ENCODE peak calls at places on chromosomes 16 and 17, in seven cellular contexts. G is RWPE2; F is T follicular helper cell; N is amniotic stem cell; L is right cardiac atrium; H is CD8-positive, alpha-beta T cell; K is AG09319. P is an unnamed sample.

GRCh38 chr16:80720759-80721470 is 83.5 kb downstream of the CDYL2 start:
- DNase-seq in K (no peak), G (no peak), N (no peak), F (no peak), H (no peak), L (no peak), P (no peak)

GRCh38 chr16:78815713-78816112 is 716.3 kb downstream of the WWOX start:
- DNase-seq in F (no peak), K (no peak), L (peak; percentile 58), H (no peak), N (no peak), G (no peak), P (no peak)

GRCh38 chr16:70349783-70350182 is 3.1 kb downstream of the DDX19A start:
- DNase-seq in N (no peak), L (no peak), F (no peak), H (no peak), K (no peak), G (no peak), P (no peak)

GRCh38 chr17:51840688-51841087 is 317.8 kb downstream of the CA10 start:
- DNase-seq in N (no peak), K (no peak), L (no peak), F (no peak), G (no peak), H (no peak), P (no peak)

GRCh38 chr17:49456172-49456965 is 38.7 kb upstream of the NGFR start:
- DNase-seq in F (no peak), L (peak; percentile 71), H (no peak), K (peak; percentile 59), N (peak; percentile 45), G (no peak), P (no peak)

GRCh38 chr17:17792143-17792550 is 44.6 kb downstream of the SREBF1 start:
- DNase-seq in N (no peak), L (no peak), G (no peak), K (no peak), H (no peak), F (no peak), P (no peak)

GRCh38 chr17:7292194-7292593 is 2.2 kb downstream of the YBX2 start:
- DNase-seq in N (no peak), L (no peak), H (no peak), G (no peak), K (no peak), F (no peak), P (no peak)

GRCh38 chr16:50195276-50195675 is 42.2 kb downstream of the TENT4B start:
- DNase-seq in F (no peak), L (no peak), N (no peak), H (no peak), G (no peak), K (no peak), P (no peak)

GRCh38 chr16:89564476-89565255 is 4.2 kb downstream of the RPL13 start:
- DNase-seq in H (no peak), G (no peak), L (no peak), F (no peak), N (no peak), K (no peak), P (no peak)

GRCh38 chr16:73204359-73205152 is 156.6 kb upstream of the ZFHX3 start:
- DNase-seq in K (no peak), F (no peak), N (no peak), G (no peak), H (no peak), L (no peak), P (no peak)

GRCh38 chr16:67177743-67178699 is 5.7 kb downstream of the MATCAP1 start:
- DNase-seq in H (no peak), F (peak; percentile 59), L (peak; percentile 88), G (peak; percentile 99), N (no peak), K (no peak), P (no peak)

GRCh38 chr16:6970171-6970857 is 362.3 kb upstream of the RBFOX1 start:
- DNase-seq in N (no peak), F (no peak), G (no peak), K (no peak), L (no peak), H (no peak), P (no peak)

GRCh38 chr16:57630931-57631845 is 2.8 kb downstream of the ADGRG1 start:
- DNase-seq in F (no peak), H (no peak), G (no peak), N (no peak), K (no peak), L (no peak), P (no peak)

GRCh38 chr16:66357523-66357928 is 9.0 kb upstream of the CDH5 start:
- DNase-seq in L (peak; percentile 69), F (no peak), G (no peak), N (peak; percentile 63), K (peak; percentile 52), H (no peak), P (no peak)

GRCh38 chr16:55077231-55077630 is 146.6 kb downstream of the IRX5 start:
- DNase-seq in G (no peak), H (no peak), F (no peak), L (no peak), N (no peak), K (no peak), P (no peak)

GRCh38 chr17:36627101-36627500 is 25.7 kb downstream of the MRM1 start:
- DNase-seq in F (no peak), G (no peak), L (no peak), K (no peak), N (no peak), H (no peak), P (no peak)

GRCh38 chr16:83117810-83118209 is 491.0 kb downstream of the CDH13 start:
- DNase-seq in N (no peak), L (no peak), H (no peak), K (no peak), G (no peak), F (no peak), P (no peak)

GRCh38 chr17:7060165-7060890 is 16.4 kb upstream of the SLC16A11 start:
- DNase-seq in F (no peak), N (no peak), H (no peak), K (no peak), L (no peak), G (peak; percentile 96), P (peak; percentile 100)

GRCh38 chr17:47076171-47076570 is 97.1 kb upstream of the RPRML start:
- DNase-seq in N (no peak), F (no peak), G (no peak), K (peak; percentile 62), H (no peak), L (no peak), P (no peak)

GRCh38 chr16:77877712-77878111 is 89.3 kb downstream of the VAT1L start:
- DNase-seq in G (no peak), H (no peak), F (no peak), N (no peak), K (no peak), L (no peak), P (peak; percentile 84)